ENCODE peak calls at places on chromosomes 5 and 9, in five cellular contexts. X, Z, C, Y and M are unnamed samples. For H3K27me3, the result is how much of the 10 kb centered on the place peaks cover.

GRCh38 chr5:134642931-134643530 is 5.6 kb upstream of the SEC24A start:
- DNase-seq in Z (no peak), X (no peak), C (no peak), Y (no peak), M (no peak)

GRCh38 chr5:34703767-34704324 is 47.7 kb downstream of the RAI14 start:
- DNase-seq in Y (no peak), X (no peak), C (no peak), Z (no peak), M (no peak)

GRCh38 chr5:42951169-42951846 is 88.8 kb downstream of the ANXA2R start:
- DNase-seq in X (peak), Y (peak), Z (peak), C (no peak), M (no peak)

GRCh38 chr9:19732570-19732969 is 56.3 kb downstream of the SLC24A2 start:
- DNase-seq in X (no peak), C (no peak), Z (no peak), Y (no peak), M (no peak)

GRCh38 chr9:107637421-107638420 is 148.2 kb upstream of the KLF4 start:
- DNase-seq in Z (peak), Y (peak), C (peak), X (peak), M (peak)

GRCh38 chr9:112361602-112362001 is 18.3 kb upstream of the HSDL2 start:
- DNase-seq in Z (no peak), X (no peak), C (peak), Y (no peak), M (no peak)

GRCh38 chr5:376951-377325 is 55.4 kb downstream of the AHRR start:
- DNase-seq in C (no peak), X (no peak), Z (no peak), Y (peak), M (no peak)

GRCh38 chr5:129906177-129906887 is 2.1 kb downstream of the CHSY3 start:
- DNase-seq in Y (peak), Z (no peak), X (peak), C (peak), M (no peak)

GRCh38 chr9:27352457-27353188 is 55.7 kb upstream of the EQTN start:
- DNase-seq in Z (no peak), Y (no peak), C (no peak), X (no peak), M (no peak)

GRCh38 chr5:115369430-115370144 is 73.1 kb upstream of the CCDC112 start:
- DNase-seq in Y (no peak), Z (no peak), X (no peak), C (no peak), M (no peak)

GRCh38 chr5:115363879-115364278 is 67.4 kb upstream of the CCDC112 start:
- DNase-seq in Z (no peak), Y (no peak), X (no peak), C (no peak), M (no peak)

GRCh38 chr5:115372121-115372520 is 75.7 kb upstream of the CCDC112 start:
- DNase-seq in Y (no peak), X (no peak), Z (no peak), C (no peak), M (no peak)

DNA sequence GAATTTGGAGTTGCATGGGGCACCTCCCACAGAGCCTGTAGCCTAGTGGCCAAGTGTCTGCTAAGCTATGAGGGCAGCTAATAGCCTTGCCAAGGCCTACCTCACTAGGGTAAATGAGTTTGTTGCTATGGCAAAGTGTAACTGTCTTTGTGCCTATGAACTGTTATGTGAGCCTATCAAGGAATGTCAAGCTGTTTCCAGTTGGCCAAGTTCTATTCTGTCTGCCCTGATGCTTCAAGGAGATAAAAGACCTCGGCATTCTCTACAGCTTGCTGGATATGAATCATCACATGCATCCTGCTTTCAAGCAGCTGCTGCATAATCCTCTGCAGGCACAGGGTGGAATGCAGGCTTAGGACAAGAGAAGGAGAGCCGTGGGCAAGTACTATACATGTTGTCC is 69.8 kb upstream of the CCDC112 start:
- DNase-seq in Z (no peak), Y (no peak), X (no peak), C (no peak), M (no peak)
- H3K4me3 ChIP-seq in Z (no peak), Y (no peak), X (no peak), C (no peak), M (no peak)

GRCh38 chr5:56346044-56346710 is 113.0 kb upstream of the ANKRD55 start:
- DNase-seq in C (no peak), X (no peak), Y (no peak), Z (no peak), M (no peak)

GRCh38 chr5:56345352-56345751 is 112.2 kb upstream of the ANKRD55 start:
- DNase-seq in C (no peak), X (no peak), Z (no peak), Y (no peak), M (no peak)

GRCh38 chr5:56344594-56344993 is 111.5 kb upstream of the ANKRD55 start:
- DNase-seq in C (no peak), Z (no peak), X (no peak), Y (no peak), M (no peak)

GRCh38 chr5:56343988-56344387 is 110.9 kb upstream of the ANKRD55 start:
- DNase-seq in C (no peak), Y (no peak), Z (no peak), X (no peak), M (no peak)

GRCh38 chr5:56346717-56347116 is 113.6 kb upstream of the ANKRD55 start:
- DNase-seq in Y (no peak), Z (no peak), C (no peak), X (no peak), M (no peak)
- H3K27ac ChIP-seq in Y (no peak), Z (no peak), C (no peak), X (no peak), M (no peak)

GRCh38 chr9:126148994-126149393 is 177.6 kb upstream of the MVB12B start:
- DNase-seq in Z (peak), C (peak), X (no peak), Y (no peak), M (peak)

GRCh38 chr9:126147620-126148522 is 178.8 kb upstream of the MVB12B start:
- DNase-seq in X (peak), C (no peak), Y (no peak), Z (peak), M (peak)

GRCh38 chr9:126149661-126150060 is 177.0 kb upstream of the MVB12B start:
- DNase-seq in Y (no peak), X (peak), Z (peak), C (no peak), M (peak)

GRCh38 chr9:126147186-126147585 is 179.4 kb upstream of the MVB12B start:
- DNase-seq in C (no peak), Y (no peak), Z (no peak), X (no peak), M (peak)

DNA sequence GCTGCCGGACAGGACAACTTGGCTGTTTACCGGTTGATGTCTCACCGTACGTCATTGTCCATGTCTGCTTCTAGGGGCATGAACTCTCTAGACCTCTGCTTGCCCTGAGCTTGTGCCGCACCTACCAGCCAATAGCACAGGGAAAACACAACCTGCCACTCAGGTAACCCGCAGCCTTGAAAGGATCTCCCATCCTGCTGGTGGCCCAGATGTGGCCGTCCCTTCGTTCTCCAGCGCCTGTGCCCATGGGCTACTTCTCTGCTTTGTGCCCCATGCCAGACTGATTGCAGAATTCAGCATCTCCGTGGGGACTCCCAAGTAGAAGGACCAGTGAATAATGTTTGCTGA is 178.1 kb upstream of the MVB12B start:
- DNase-seq in Y (no peak), C (no peak), X (no peak), Z (peak), M (peak)
- H3K27me3 ChIP-seq in Y (under half), C (under half), X (under half), Z (under half), M (under half)

GRCh38 chr5:141508808-141509611 is 20.1 kb downstream of the PCDHGC5 start:
- DNase-seq in Y (peak), X (no peak), Z (no peak), C (peak), M (peak)
- H3K4me3 ChIP-seq in Y (peak), X (no peak), Z (peak), C (peak), M (no peak)

DNA sequence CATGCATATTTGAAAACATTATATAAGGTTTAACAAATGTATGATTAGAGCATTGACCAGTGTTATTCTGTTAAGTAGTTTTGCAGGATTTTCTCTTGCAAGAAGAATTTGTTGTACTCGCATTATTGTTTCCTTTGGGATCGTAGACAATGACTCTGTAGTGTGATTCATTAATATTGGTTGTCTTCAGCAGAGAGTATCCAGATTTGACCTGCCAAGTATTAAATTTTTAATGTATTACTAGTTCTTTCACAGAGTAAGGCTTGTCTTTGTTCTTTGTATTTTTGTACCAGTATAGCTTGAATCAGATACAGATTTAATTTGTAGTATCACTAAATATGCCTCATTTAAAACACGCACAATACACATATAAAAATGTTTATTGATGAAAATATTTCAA is 155.1 kb downstream of the PBX3 start:
- DNase-seq in Z (no peak), X (no peak), C (no peak), Y (no peak), M (no peak)
- H3K27ac ChIP-seq in Z (no peak), X (no peak), C (no peak), Y (no peak), M (no peak)

DNA sequence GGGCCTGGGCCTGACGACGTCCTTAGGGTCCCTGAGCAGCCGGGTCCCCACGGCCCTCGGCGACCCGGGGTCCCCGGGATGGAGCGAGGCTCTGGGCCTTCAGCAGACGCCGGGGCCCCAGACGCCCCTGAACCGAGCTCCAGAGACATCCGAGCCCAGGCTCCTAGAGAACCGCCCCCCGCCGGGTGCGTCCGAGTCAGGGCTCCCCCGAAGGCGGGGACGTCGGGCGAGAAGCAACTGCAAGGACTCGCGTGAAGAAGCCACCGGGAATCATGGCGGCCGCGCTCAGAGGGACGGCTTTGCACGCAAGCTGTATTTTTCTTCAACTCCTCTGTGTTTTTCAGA is 25.5 kb downstream of the IRX4 start:
- DNase-seq in Y (peak), C (no peak), Z (no peak), X (no peak), M (no peak)
- H3K27me3 ChIP-seq in Y (under half), C (under half), Z (under half), X (under half), M (under half)